ENCODE peak calls at places on chromosomes 1 and 21, in seven cellular contexts. One of them, this sample, is unnamed.

GRCh38 chr1:63828322-63829044 is 54.7 kb downstream of the ROR1 start:
- DNase-seq in left ventricle myocardium inferior: no peak
- DNase-seq in upper lobe of right lung: no peak
- DNase-seq in MM.1S: peak; percentile 23
- DNase-seq in neural progenitor cell: no peak
- DNase-seq in stomach: no peak
- DNase-seq in ovary: no peak
- DNase-seq in this sample: no peak

GRCh38 chr1:183893561-183894289 is 88.8 kb downstream of the RGL1 start:
- DNase-seq in left ventricle myocardium inferior: no peak
- DNase-seq in upper lobe of right lung: no peak
- DNase-seq in MM.1S: no peak
- DNase-seq in neural progenitor cell: no peak
- DNase-seq in stomach: no peak
- DNase-seq in ovary: no peak
- DNase-seq in this sample: no peak

GRCh38 chr1:160945079-160945478 is 9.5 kb downstream of the ITLN2 start:
- DNase-seq in left ventricle myocardium inferior: no peak
- DNase-seq in upper lobe of right lung: no peak
- DNase-seq in MM.1S: no peak
- DNase-seq in neural progenitor cell: no peak
- DNase-seq in stomach: no peak
- DNase-seq in ovary: no peak
- DNase-seq in this sample: no peak

GRCh38 chr21:43820466-43820865 is 31.1 kb downstream of the RRP1 start:
- DNase-seq in left ventricle myocardium inferior: no peak
- DNase-seq in upper lobe of right lung: no peak
- DNase-seq in MM.1S: no peak
- DNase-seq in neural progenitor cell: no peak
- DNase-seq in stomach: no peak
- DNase-seq in ovary: no peak
- DNase-seq in this sample: no peak

GRCh38 chr1:208597571-208597970 is 353.4 kb upstream of the PLXNA2 start:
- DNase-seq in left ventricle myocardium inferior: no peak
- DNase-seq in upper lobe of right lung: no peak
- DNase-seq in MM.1S: no peak
- DNase-seq in neural progenitor cell: no peak
- DNase-seq in stomach: no peak
- DNase-seq in ovary: no peak
- DNase-seq in this sample: no peak

GRCh38 chr1:173476197-173476663 is 905 bp upstream of the PRDX6 start:
- DNase-seq in left ventricle myocardium inferior: no peak
- DNase-seq in upper lobe of right lung: no peak
- DNase-seq in MM.1S: no peak
- DNase-seq in neural progenitor cell: no peak
- DNase-seq in stomach: no peak
- DNase-seq in ovary: no peak
- DNase-seq in this sample: no peak

GRCh38 chr1:172906778-172907592 is 143.8 kb downstream of the TNFSF18 start:
- DNase-seq in left ventricle myocardium inferior: no peak
- DNase-seq in upper lobe of right lung: no peak
- DNase-seq in MM.1S: peak; percentile 97
- DNase-seq in neural progenitor cell: no peak
- DNase-seq in stomach: no peak
- DNase-seq in ovary: no peak
- DNase-seq in this sample: no peak

GRCh38 chr1:6584126-6585080 is 4.6 kb downstream of the ZBTB48 start:
- DNase-seq in left ventricle myocardium inferior: no peak
- DNase-seq in upper lobe of right lung: no peak
- DNase-seq in MM.1S: no peak
- DNase-seq in neural progenitor cell: no peak
- DNase-seq in stomach: no peak
- DNase-seq in ovary: no peak
- DNase-seq in this sample: no peak

GRCh38 chr1:206114692-206115430 is 2.3 kb downstream of the AVPR1B start:
- DNase-seq in left ventricle myocardium inferior: no peak
- DNase-seq in upper lobe of right lung: no peak
- DNase-seq in MM.1S: no peak
- DNase-seq in neural progenitor cell: no peak
- DNase-seq in stomach: no peak
- DNase-seq in ovary: no peak
- DNase-seq in this sample: no peak

GRCh38 chr1:29805122-29805895 is 569.0 kb downstream of the PTPRU start:
- DNase-seq in left ventricle myocardium inferior: no peak
- DNase-seq in upper lobe of right lung: no peak
- DNase-seq in MM.1S: no peak
- DNase-seq in neural progenitor cell: no peak
- DNase-seq in stomach: peak; percentile 9
- DNase-seq in ovary: no peak
- DNase-seq in this sample: no peak

GRCh38 chr1:173453982-173454381 is 23.2 kb upstream of the PRDX6 start:
- DNase-seq in left ventricle myocardium inferior: no peak
- DNase-seq in upper lobe of right lung: no peak
- DNase-seq in MM.1S: no peak
- DNase-seq in neural progenitor cell: no peak
- DNase-seq in stomach: no peak
- DNase-seq in ovary: no peak
- DNase-seq in this sample: no peak

GRCh38 chr21:29245104-29245643 is 53.5 kb upstream of the BACH1 start:
- DNase-seq in left ventricle myocardium inferior: no peak
- DNase-seq in upper lobe of right lung: no peak
- DNase-seq in MM.1S: no peak
- DNase-seq in neural progenitor cell: no peak
- DNase-seq in stomach: no peak
- DNase-seq in ovary: no peak
- DNase-seq in this sample: no peak

GRCh38 chr1:175904808-175905207 is 161.4 kb upstream of the TNR start:
- DNase-seq in left ventricle myocardium inferior: no peak
- DNase-seq in upper lobe of right lung: no peak
- DNase-seq in MM.1S: no peak
- DNase-seq in neural progenitor cell: no peak
- DNase-seq in stomach: no peak
- DNase-seq in ovary: no peak
- DNase-seq in this sample: no peak

GRCh38 chr1:245181123-245181522 is 26.3 kb downstream of the KIF26B start:
- DNase-seq in left ventricle myocardium inferior: no peak
- DNase-seq in upper lobe of right lung: no peak
- DNase-seq in MM.1S: no peak
- DNase-seq in neural progenitor cell: peak; percentile 34
- DNase-seq in stomach: no peak
- DNase-seq in ovary: no peak
- DNase-seq in this sample: no peak

GRCh38 chr1:220684890-220685289 is 5.3 kb upstream of the C1orf115 start:
- DNase-seq in left ventricle myocardium inferior: no peak
- DNase-seq in upper lobe of right lung: no peak
- DNase-seq in MM.1S: no peak
- DNase-seq in neural progenitor cell: no peak
- DNase-seq in stomach: no peak
- DNase-seq in ovary: no peak
- DNase-seq in this sample: no peak

GRCh38 chr1:201310986-201311355 is 27.7 kb downstream of the PKP1 start:
- DNase-seq in left ventricle myocardium inferior: no peak
- DNase-seq in upper lobe of right lung: no peak
- DNase-seq in MM.1S: no peak
- DNase-seq in neural progenitor cell: no peak
- DNase-seq in stomach: no peak
- DNase-seq in ovary: no peak
- DNase-seq in this sample: no peak

GRCh38 chr1:30664103-30664755 is 59.2 kb downstream of the MATN1 start:
- DNase-seq in left ventricle myocardium inferior: no peak
- DNase-seq in upper lobe of right lung: peak; percentile 44
- DNase-seq in MM.1S: no peak
- DNase-seq in neural progenitor cell: no peak
- DNase-seq in stomach: no peak
- DNase-seq in ovary: peak; percentile 15
- DNase-seq in this sample: no peak

GRCh38 chr1:243213045-243213787 is 41.9 kb downstream of the CEP170 start:
- DNase-seq in left ventricle myocardium inferior: no peak
- DNase-seq in upper lobe of right lung: no peak
- DNase-seq in MM.1S: no peak
- DNase-seq in neural progenitor cell: no peak
- DNase-seq in stomach: no peak
- DNase-seq in ovary: no peak
- DNase-seq in this sample: no peak

DNA sequence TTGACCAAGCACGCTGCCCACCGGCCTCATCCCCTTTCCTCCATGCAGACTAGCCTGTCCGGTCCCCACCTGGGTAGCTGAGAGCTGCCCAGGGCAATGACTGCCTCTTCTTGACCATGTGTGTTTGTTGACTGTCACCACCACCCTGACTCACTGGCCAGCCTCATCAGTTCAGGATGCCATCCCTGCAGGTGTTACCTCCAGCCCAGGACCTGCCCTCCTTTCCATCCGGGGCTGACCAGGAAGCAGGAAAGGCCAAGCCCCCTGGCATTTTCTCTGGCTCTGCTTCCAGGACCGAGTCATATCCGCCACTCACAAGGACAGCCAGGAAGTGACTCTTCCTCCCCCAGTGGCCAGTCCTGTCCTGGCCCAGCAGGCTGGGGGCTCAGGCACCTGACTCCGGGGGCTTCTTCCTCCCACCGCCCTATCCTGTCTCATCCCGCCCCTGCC is 17.1 kb downstream of the EPHA2 start:
- DNase-seq in left ventricle myocardium inferior: no peak
- DNase-seq in upper lobe of right lung: no peak
- DNase-seq in MM.1S: no peak
- DNase-seq in neural progenitor cell: no peak
- DNase-seq in stomach: no peak
- DNase-seq in ovary: no peak
- DNase-seq in this sample: no peak
- H3K27ac ChIP-seq in left ventricle myocardium inferior: peak overlapping the region; percentile 90
- H3K27ac ChIP-seq in upper lobe of right lung: peak overlapping the region; percentile 24
- H3K27ac ChIP-seq in MM.1S: no peak overlapping the region
- H3K27ac ChIP-seq in neural progenitor cell: no peak overlapping the region
- H3K27ac ChIP-seq in stomach: peak overlapping the region; percentile 52
- H3K27ac ChIP-seq in ovary: no peak overlapping the region
- H3K27ac ChIP-seq in this sample: peak overlapping the region; percentile 92

DNA sequence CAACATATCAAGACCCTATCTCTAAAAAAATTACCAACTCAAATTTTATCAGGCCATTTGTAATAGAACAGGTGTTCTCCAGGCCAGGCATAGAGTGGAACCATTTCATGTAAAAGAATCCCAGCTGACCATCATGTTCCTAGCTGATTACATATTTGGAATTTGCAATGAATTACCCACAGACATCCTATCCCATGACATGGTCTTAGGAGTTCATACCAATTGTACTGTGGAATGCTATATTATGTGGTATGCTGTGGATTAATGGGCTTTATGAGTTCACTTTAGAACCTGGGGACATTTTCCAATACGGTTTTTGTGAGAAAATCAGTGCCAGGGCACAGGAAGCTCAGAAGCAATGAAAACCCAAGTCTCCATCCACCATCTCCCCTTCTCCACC is 110.3 kb downstream of the ZNF281 start:
- DNase-seq in left ventricle myocardium inferior: no peak
- DNase-seq in upper lobe of right lung: no peak
- DNase-seq in MM.1S: no peak
- DNase-seq in neural progenitor cell: no peak
- DNase-seq in stomach: no peak
- DNase-seq in ovary: no peak
- DNase-seq in this sample: no peak
- TF ChIP-seq CTCF in left ventricle myocardium inferior: no peak
- TF ChIP-seq CTCF in upper lobe of right lung: no peak
- TF ChIP-seq CTCF in MM.1S: no peak
- TF ChIP-seq CTCF in neural progenitor cell: no peak
- TF ChIP-seq CTCF in stomach: no peak
- TF ChIP-seq CTCF in ovary: no peak
- TF ChIP-seq CTCF in this sample: no peak

GRCh38 chr1:210371916-210372315 is 43.2 kb downstream of the HHAT start:
- DNase-seq in left ventricle myocardium inferior: no peak
- DNase-seq in upper lobe of right lung: no peak
- DNase-seq in MM.1S: no peak
- DNase-seq in neural progenitor cell: no peak
- DNase-seq in stomach: no peak
- DNase-seq in ovary: no peak
- DNase-seq in this sample: no peak
- H3K4me1 ChIP-seq in left ventricle myocardium inferior: no peaks in the 10 kb centered on the region
- H3K4me1 ChIP-seq in upper lobe of right lung: peaks cover 7% of the 10 kb centered on the region
- H3K4me1 ChIP-seq in MM.1S: no peaks in the 10 kb centered on the region
- H3K4me1 ChIP-seq in neural progenitor cell: peaks cover 26% of the 10 kb centered on the region
- H3K4me1 ChIP-seq in stomach: peaks cover 7% of the 10 kb centered on the region
- H3K4me1 ChIP-seq in ovary: no peaks in the 10 kb centered on the region
- H3K4me1 ChIP-seq in this sample: no peaks in the 10 kb centered on the region

GRCh38 chr1:234980224-234980656 is 148.4 kb downstream of the TOMM20 start:
- DNase-seq in left ventricle myocardium inferior: no peak
- DNase-seq in upper lobe of right lung: no peak
- DNase-seq in MM.1S: no peak
- DNase-seq in neural progenitor cell: no peak
- DNase-seq in stomach: no peak
- DNase-seq in ovary: no peak
- DNase-seq in this sample: no peak

GRCh38 chr1:234979316-234980223 is 149.1 kb downstream of the TOMM20 start:
- DNase-seq in left ventricle myocardium inferior: no peak
- DNase-seq in upper lobe of right lung: no peak
- DNase-seq in MM.1S: no peak
- DNase-seq in neural progenitor cell: no peak
- DNase-seq in stomach: no peak
- DNase-seq in ovary: no peak
- DNase-seq in this sample: no peak

GRCh38 chr1:234976880-234977680 is 151.6 kb downstream of the TOMM20 start:
- DNase-seq in left ventricle myocardium inferior: no peak
- DNase-seq in upper lobe of right lung: no peak
- DNase-seq in MM.1S: no peak
- DNase-seq in neural progenitor cell: no peak
- DNase-seq in stomach: no peak
- DNase-seq in ovary: no peak
- DNase-seq in this sample: no peak

GRCh38 chr1:234977891-234978396 is 150.7 kb downstream of the TOMM20 start:
- DNase-seq in left ventricle myocardium inferior: no peak
- DNase-seq in upper lobe of right lung: no peak
- DNase-seq in MM.1S: no peak
- DNase-seq in neural progenitor cell: no peak
- DNase-seq in stomach: peak; percentile 53
- DNase-seq in ovary: no peak
- DNase-seq in this sample: no peak

DNA sequence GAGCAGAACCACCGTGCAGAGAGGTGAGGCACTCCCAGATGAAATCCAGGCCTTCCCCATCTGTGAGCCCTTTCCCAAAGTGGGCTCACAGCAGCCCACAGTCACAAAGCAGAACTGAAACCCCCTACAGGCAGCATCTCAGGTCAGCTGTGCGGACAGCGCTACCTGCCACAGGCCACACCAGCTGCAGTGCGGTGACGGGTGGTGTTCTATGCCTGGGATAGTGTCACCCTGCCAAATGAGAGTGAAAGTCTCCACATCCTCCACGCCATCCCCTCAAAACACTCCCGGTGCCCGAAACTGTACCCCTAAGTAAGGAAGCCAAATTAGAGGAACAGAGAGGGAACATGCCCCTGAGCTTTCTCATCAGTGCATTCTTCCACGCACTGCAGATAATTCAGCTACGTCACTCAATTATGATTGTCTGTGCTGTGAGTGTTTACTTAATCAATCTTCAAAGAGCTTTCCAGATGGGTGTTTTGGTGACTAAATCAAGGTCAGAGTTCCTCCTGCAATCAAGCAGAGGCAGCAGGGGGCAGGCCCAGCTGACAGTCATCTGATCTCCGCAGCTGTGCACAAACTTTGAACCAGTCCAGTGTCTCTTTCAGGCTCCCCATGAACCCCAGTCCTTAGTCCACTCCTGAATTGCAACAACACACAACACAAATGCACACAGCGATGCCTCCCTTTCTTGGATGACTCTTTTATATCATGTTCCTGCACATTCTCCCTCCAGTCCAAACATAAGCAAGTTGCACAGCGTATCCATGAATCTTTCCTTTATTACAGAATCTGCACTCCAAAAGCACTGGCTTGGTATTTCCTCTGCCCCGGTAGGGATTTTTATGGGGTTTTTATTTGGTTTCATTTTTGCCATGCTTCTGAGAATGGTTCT is 150.0 kb downstream of the TOMM20 start:
- DNase-seq in left ventricle myocardium inferior: peak; percentile 53
- DNase-seq in upper lobe of right lung: peak; percentile 80
- DNase-seq in MM.1S: peak; percentile 80
- DNase-seq in neural progenitor cell: no peak
- DNase-seq in stomach: peak; percentile 45
- DNase-seq in ovary: peak; percentile 56
- DNase-seq in this sample: no peak
- H3K27ac ChIP-seq in left ventricle myocardium inferior: peak overlapping the region; percentile 89
- H3K27ac ChIP-seq in upper lobe of right lung: peak overlapping the region; percentile 95
- H3K27ac ChIP-seq in MM.1S: peak overlapping the region; percentile 56
- H3K27ac ChIP-seq in neural progenitor cell: no peak overlapping the region
- H3K27ac ChIP-seq in stomach: peak overlapping the region; percentile 95
- H3K27ac ChIP-seq in ovary: peak overlapping the region; percentile 83
- H3K27ac ChIP-seq in this sample: peak overlapping the region; percentile 86